ENCODE peak calls at places on chromosomes 13 and 19, in eight cellular contexts. N is neural progenitor cell; Q is upper lobe of left lung; X is right lobe of liver; M is CD4-positive, alpha-beta T cell; W is GM20000; S is psoas muscle; D is HCT116. P is an unnamed sample.

GRCh38 chr13:78660130-78660857 is 1.3 kb upstream of the OBI1 start:
- DNase-seq in N (no peak), Q (no peak), X (no peak), M (no peak), W (peak), S (no peak), D (no peak), P (no peak)

GRCh38 chr19:15200575-15201364 is at the start of gene NOTCH3:
- DNase-seq in N (peak), Q (peak), X (no peak), M (no peak), W (peak), S (no peak), D (no peak), P (peak)

GRCh38 chr19:39325778-39326680 is 5.4 kb upstream of the LRFN1 start:
- DNase-seq in N (no peak), Q (no peak), X (no peak), M (no peak), W (no peak), S (no peak), D (peak), P (no peak)

GRCh38 chr19:10587022-10587838 is at the start of gene AP1M2:
- DNase-seq in N (no peak), Q (peak), X (no peak), M (no peak), W (no peak), S (no peak), D (peak), P (no peak)

GRCh38 chr13:97319088-97319487 is 97.0 kb downstream of the MBNL2 start:
- DNase-seq in N (no peak), Q (no peak), X (no peak), M (no peak), W (no peak), S (peak), D (no peak), P (no peak)

GRCh38 chr19:2758601-2759313 is 18.9 kb upstream of the SLC39A3 start:
- DNase-seq in N (no peak), Q (no peak), X (no peak), M (no peak), W (no peak), S (no peak), D (no peak), P (no peak)

GRCh38 chr19:12195501-12195860 is 32.6 kb downstream of the ZNF136 start:
- DNase-seq in N (no peak), Q (no peak), X (no peak), M (no peak), W (no peak), S (no peak), D (no peak), P (no peak)

GRCh38 chr19:49492573-49493411 is 3.4 kb upstream of the RPS11 start:
- DNase-seq in N (peak), Q (no peak), X (no peak), M (no peak), W (no peak), S (no peak), D (no peak), P (no peak)

GRCh38 chr19:13850910-13851753 is 25.8 kb upstream of the NANOS3 start:
- DNase-seq in N (no peak), Q (peak), X (peak), M (peak), W (no peak), S (peak), D (peak), P (no peak)

GRCh38 chr19:15299568-15300409 is 32.5 kb downstream of the BRD4 start:
- DNase-seq in N (no peak), Q (no peak), X (no peak), M (no peak), W (no peak), S (no peak), D (no peak), P (no peak)

GRCh38 chr19:10823690-10824089 is 12.3 kb downstream of the TMED1 start:
- DNase-seq in N (no peak), Q (peak), X (no peak), M (no peak), W (no peak), S (no peak), D (no peak), P (no peak)

GRCh38 chr19:47376589-47377144 is 27.6 kb downstream of the DHX34 start:
- DNase-seq in N (no peak), Q (no peak), X (peak), M (no peak), W (no peak), S (no peak), D (no peak), P (no peak)

GRCh38 chr13:39281539-39282150 is 243.4 kb downstream of the NHLRC3 start:
- DNase-seq in N (no peak), Q (no peak), X (no peak), M (no peak), W (no peak), S (no peak), D (no peak), P (no peak)

GRCh38 chr13:75776550-75776949 is 140.4 kb downstream of the LMO7 start:
- DNase-seq in N (no peak), Q (no peak), X (no peak), M (no peak), W (no peak), S (no peak), D (no peak), P (no peak)

GRCh38 chr13:101649490-101650126 is 197.1 kb downstream of the ITGBL1 start:
- DNase-seq in N (no peak), Q (no peak), X (no peak), M (no peak), W (no peak), S (no peak), D (no peak), P (no peak)

GRCh38 chr19:6271721-6272410 is 7.9 kb downstream of the MLLT1 start:
- DNase-seq in N (peak), Q (peak), X (peak), M (no peak), W (no peak), S (peak), D (no peak), P (peak)
- TF ChIP-seq CTCF in N (no peak), Q (no peak), X (no peak), M (no peak), W (no peak), S (no peak), D (no peak), P (no peak)

GRCh38 chr19:17419491-17420266 is at the start of gene MVB12A:
- DNase-seq in N (peak), Q (peak), X (peak), M (peak), W (peak), S (peak), D (peak), P (peak)
- TF ChIP-seq CTCF in N (no peak), Q (no peak), X (no peak), M (no peak), W (no peak), S (no peak), D (no peak), P (peak)

GRCh38 chr13:107854880-107855279 is 360.5 kb downstream of the LIG4 start:
- DNase-seq in N (no peak), Q (no peak), X (no peak), M (no peak), W (no peak), S (no peak), D (no peak), P (no peak)
- TF ChIP-seq CTCF in N (no peak), Q (no peak), X (no peak), M (no peak), W (no peak), S (no peak), D (no peak), P (no peak)

GRCh38 chr19:3979289-3979673 is 6.0 kb downstream of the EEF2 start:
- DNase-seq in N (no peak), Q (peak), X (no peak), M (no peak), W (no peak), S (no peak), D (no peak), P (no peak)

GRCh38 chr19:3976495-3977241 is 5.8 kb upstream of the DAPK3 start:
- DNase-seq in N (no peak), Q (peak), X (no peak), M (no peak), W (no peak), S (peak), D (no peak), P (no peak)

GRCh38 chr19:3978145-3978544 is 7.1 kb downstream of the EEF2 start:
- DNase-seq in N (no peak), Q (no peak), X (no peak), M (no peak), W (no peak), S (no peak), D (no peak), P (no peak)

GRCh38 chr19:3975637-3976087 is 4.8 kb upstream of the DAPK3 start:
- DNase-seq in N (no peak), Q (no peak), X (no peak), M (no peak), W (no peak), S (no peak), D (no peak), P (no peak)

GRCh38 chr19:3977242-3978143 is 6.6 kb upstream of the DAPK3 start:
- DNase-seq in N (no peak), Q (peak), X (no peak), M (no peak), W (no peak), S (peak), D (no peak), P (no peak)
- TF ChIP-seq CTCF in N (no peak), Q (no peak), X (no peak), M (no peak), W (no peak), S (peak), D (no peak), P (no peak)

GRCh38 chr19:23991170-23991569 is 76.5 kb downstream of the ZNF726 start:
- DNase-seq in N (no peak), Q (no peak), X (no peak), M (no peak), W (no peak), S (no peak), D (no peak), P (no peak)
- TF ChIP-seq CTCF in N (no peak), Q (no peak), X (no peak), M (no peak), W (no peak), S (no peak), D (no peak), P (no peak)

DNA sequence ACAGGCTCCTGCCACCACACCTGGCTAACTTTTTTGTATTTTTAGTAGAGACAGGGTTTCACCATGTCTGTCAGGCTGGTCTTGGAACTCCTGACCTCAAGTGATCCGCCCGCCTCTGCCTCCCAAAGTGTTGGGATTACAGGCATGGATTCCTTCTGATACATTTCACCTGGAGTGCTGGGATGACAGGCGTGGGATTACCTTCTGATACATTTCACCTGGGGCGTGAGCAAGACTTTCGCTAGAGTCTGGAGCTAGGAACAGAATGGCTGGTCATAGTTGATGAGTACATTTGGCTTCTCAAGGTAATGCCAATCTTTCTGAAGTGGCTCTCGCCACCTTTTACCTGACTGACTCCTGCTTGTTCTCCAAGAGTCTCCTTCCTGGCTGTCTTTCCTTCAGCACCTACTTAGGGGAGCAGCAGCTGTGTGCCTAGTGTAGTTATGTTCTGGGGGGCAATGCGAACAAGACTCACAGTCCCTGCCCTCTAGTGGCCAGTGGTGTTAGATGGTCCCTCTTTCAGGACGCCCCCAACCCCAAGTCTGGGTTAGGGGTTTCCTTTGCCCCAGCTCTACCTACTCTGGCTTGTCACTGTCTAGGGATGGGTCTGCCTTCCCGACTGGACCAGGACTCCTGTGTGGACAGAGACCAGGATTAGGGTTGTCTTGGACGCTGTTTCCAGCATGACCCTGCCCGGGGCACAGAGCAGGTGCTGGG is 19.3 kb downstream of the PPP1R37 start:
- DNase-seq in N (no peak), Q (no peak), X (no peak), M (no peak), W (no peak), S (no peak), D (no peak), P (no peak)
- TF ChIP-seq CTCF in N (peak), Q (no peak), X (no peak), M (no peak), W (no peak), S (no peak), D (no peak), P (no peak)

GRCh38 chr19:58476498-58477015 is 405 bp downstream of the ZNF446 start:
- DNase-seq in N (no peak), Q (no peak), X (peak), M (no peak), W (no peak), S (no peak), D (no peak), P (no peak)

GRCh38 chr19:58474291-58474996 is 1.7 kb upstream of the ZNF446 start:
- DNase-seq in N (no peak), Q (no peak), X (no peak), M (no peak), W (no peak), S (no peak), D (no peak), P (no peak)

GRCh38 chr19:58477130-58477529 is 978 bp downstream of the ZNF446 start:
- DNase-seq in N (no peak), Q (peak), X (no peak), M (no peak), W (no peak), S (no peak), D (no peak), P (no peak)

GRCh38 chr19:58474997-58475713 is 997 bp upstream of the ZNF446 start:
- DNase-seq in N (no peak), Q (no peak), X (no peak), M (no peak), W (peak), S (no peak), D (no peak), P (peak)

DNA sequence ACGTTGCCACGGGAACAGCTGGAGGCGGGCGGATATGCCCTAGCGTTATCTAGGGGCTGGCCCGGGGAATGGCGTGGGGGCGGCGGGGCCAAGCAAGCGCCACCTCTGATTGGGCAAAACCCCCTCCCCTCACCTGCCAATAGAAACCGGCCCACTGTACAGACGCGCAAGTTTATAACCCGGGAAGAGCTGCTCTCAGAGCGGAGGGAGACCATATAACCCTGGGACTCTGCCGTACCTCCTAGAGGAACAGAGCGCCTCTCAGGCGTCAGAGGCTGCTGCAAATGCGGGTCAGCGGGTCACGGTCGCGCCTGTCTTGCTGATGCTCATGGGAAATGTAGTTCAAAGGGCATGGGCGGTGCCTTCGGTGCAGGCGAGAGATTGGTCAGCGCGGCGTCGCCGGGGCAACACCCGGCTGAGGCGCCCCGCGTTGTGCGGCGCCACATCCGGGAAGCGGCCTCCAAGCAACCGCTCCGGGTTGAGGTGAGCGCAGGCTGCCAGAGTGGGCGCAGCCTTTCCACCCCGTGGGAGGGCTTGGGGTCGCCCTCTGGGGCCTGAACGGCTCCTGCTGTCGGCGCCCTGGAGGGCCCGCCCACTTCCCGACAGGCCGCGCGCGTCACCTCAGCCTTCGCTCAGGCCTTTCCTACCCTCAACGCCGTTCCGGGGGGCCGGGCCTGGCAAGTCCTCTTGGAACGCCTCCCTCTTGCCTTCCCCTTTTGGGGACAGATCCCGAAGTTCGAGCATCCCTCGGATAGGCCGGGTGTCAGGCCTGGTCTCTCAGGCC is at the start of gene ZNF446:
- DNase-seq in N (peak), Q (peak), X (peak), M (peak), W (peak), S (peak), D (peak), P (peak)
- TF ChIP-seq CTCF in N (no peak), Q (no peak), X (no peak), M (no peak), W (no peak), S (no peak), D (no peak), P (no peak)

DNA sequence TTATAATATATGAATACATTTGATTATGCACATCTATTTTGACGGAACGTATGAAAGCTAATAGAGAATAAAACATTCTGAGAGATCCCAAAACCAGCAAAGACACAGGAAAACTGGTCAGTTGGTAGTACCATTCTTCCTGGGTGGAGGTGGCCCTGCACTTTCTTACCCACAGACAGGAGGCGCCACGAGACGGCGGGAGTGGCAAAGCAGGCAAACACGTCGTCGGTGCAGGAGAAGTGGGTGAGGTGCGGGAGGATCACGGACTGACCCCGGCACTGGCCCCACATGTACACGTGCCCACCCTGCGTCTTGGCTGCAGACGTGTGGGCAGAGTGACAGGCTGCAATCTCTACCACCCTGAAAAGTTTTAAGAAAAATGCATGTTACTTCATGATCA is 36.1 kb downstream of the RCBTB1 start:
- DNase-seq in N (no peak), Q (peak), X (no peak), M (no peak), W (no peak), S (no peak), D (no peak), P (no peak)
- TF ChIP-seq CTCF in N (peak), Q (no peak), X (peak), M (no peak), W (no peak), S (peak), D (no peak), P (peak)